ENCODE peak calls at places on chromosomes 11 and 22, in six cellular contexts. One of them, this sample, is unnamed.

GRCh38 chr11:134728186-134728585 is 316.1 kb upstream of the B3GAT1 start:
- DNase-seq in AG04450: no peak
- DNase-seq in body of pancreas: no peak
- DNase-seq in tibial nerve: no peak
- DNase-seq in pancreas: no peak
- DNase-seq in heart right ventricle: no peak
- DNase-seq in this sample: no peak

GRCh38 chr11:44950625-44951472 is at the start of gene TP53I11:
- DNase-seq in pancreas: peak
- DNase-seq in AG04450: no peak
- DNase-seq in heart right ventricle: peak
- DNase-seq in tibial nerve: peak
- DNase-seq in body of pancreas: peak
- DNase-seq in this sample: no peak

GRCh38 chr11:134514354-134514951 is 102.4 kb upstream of the B3GAT1 start:
- DNase-seq in AG04450: no peak
- DNase-seq in body of pancreas: peak
- DNase-seq in heart right ventricle: no peak
- DNase-seq in pancreas: no peak
- DNase-seq in tibial nerve: no peak
- DNase-seq in this sample: no peak

GRCh38 chr11:114083256-114084252 is 24.0 kb downstream of the ZBTB16 start:
- DNase-seq in body of pancreas: peak
- DNase-seq in AG04450: no peak
- DNase-seq in pancreas: no peak
- DNase-seq in tibial nerve: no peak
- DNase-seq in heart right ventricle: no peak
- DNase-seq in this sample: no peak

GRCh38 chr11:33109242-33109641 is 52.0 kb downstream of the CSTF3 start:
- DNase-seq in pancreas: no peak
- DNase-seq in body of pancreas: no peak
- DNase-seq in AG04450: no peak
- DNase-seq in heart right ventricle: no peak
- DNase-seq in tibial nerve: no peak
- DNase-seq in this sample: no peak

GRCh38 chr11:59668188-59668949 is 468 bp downstream of the PATL1 start:
- DNase-seq in AG04450: no peak
- DNase-seq in tibial nerve: peak
- DNase-seq in pancreas: peak
- DNase-seq in body of pancreas: peak
- DNase-seq in heart right ventricle: peak
- DNase-seq in this sample: no peak

GRCh38 chr11:63490551-63491239 is at the start of gene PLAAT5:
- DNase-seq in tibial nerve: no peak
- DNase-seq in heart right ventricle: no peak
- DNase-seq in body of pancreas: peak
- DNase-seq in AG04450: no peak
- DNase-seq in pancreas: no peak
- DNase-seq in this sample: peak

GRCh38 chr11:108857382-108857781 is 192.5 kb downstream of the DDX10 start:
- DNase-seq in body of pancreas: peak
- DNase-seq in pancreas: no peak
- DNase-seq in AG04450: no peak
- DNase-seq in tibial nerve: no peak
- DNase-seq in heart right ventricle: peak
- DNase-seq in this sample: no peak

GRCh38 chr11:112277937-112278336 is 17.3 kb upstream of the PLET1 start:
- DNase-seq in heart right ventricle: no peak
- DNase-seq in body of pancreas: no peak
- DNase-seq in tibial nerve: no peak
- DNase-seq in pancreas: no peak
- DNase-seq in AG04450: no peak
- DNase-seq in this sample: no peak

GRCh38 chr22:46139895-46140350 is 10.4 kb upstream of the PPARA start:
- DNase-seq in tibial nerve: no peak
- DNase-seq in pancreas: peak
- DNase-seq in AG04450: no peak
- DNase-seq in heart right ventricle: no peak
- DNase-seq in body of pancreas: peak
- DNase-seq in this sample: no peak

GRCh38 chr22:38755155-38755910 is 465 bp downstream of the SUN2 start:
- DNase-seq in AG04450: no peak
- DNase-seq in heart right ventricle: peak
- DNase-seq in body of pancreas: peak
- DNase-seq in tibial nerve: peak
- DNase-seq in pancreas: peak
- DNase-seq in this sample: peak

GRCh38 chr11:71294846-71295600 is 42.6 kb upstream of the SHANK2 start:
- DNase-seq in pancreas: no peak
- DNase-seq in heart right ventricle: no peak
- DNase-seq in body of pancreas: no peak
- DNase-seq in AG04450: no peak
- DNase-seq in tibial nerve: no peak
- DNase-seq in this sample: no peak

GRCh38 chr11:27902981-27903624 is 202.8 kb upstream of the BDNF start:
- DNase-seq in body of pancreas: no peak
- DNase-seq in AG04450: no peak
- DNase-seq in pancreas: no peak
- DNase-seq in tibial nerve: no peak
- DNase-seq in heart right ventricle: no peak
- DNase-seq in this sample: no peak

GRCh38 chr11:104623518-104623917 is 274.7 kb downstream of the CASP12 start:
- DNase-seq in tibial nerve: no peak
- DNase-seq in pancreas: no peak
- DNase-seq in AG04450: no peak
- DNase-seq in heart right ventricle: no peak
- DNase-seq in body of pancreas: no peak
- DNase-seq in this sample: no peak

GRCh38 chr22:48901324-48901723 is 926.3 kb downstream of the BRD1 start:
- DNase-seq in pancreas: no peak
- DNase-seq in heart right ventricle: no peak
- DNase-seq in AG04450: no peak
- DNase-seq in body of pancreas: no peak
- DNase-seq in tibial nerve: no peak
- DNase-seq in this sample: no peak

GRCh38 chr11:123250811-123251655 is 56.0 kb upstream of the CLMP start:
- DNase-seq in AG04450: no peak
- DNase-seq in body of pancreas: no peak
- DNase-seq in pancreas: no peak
- DNase-seq in heart right ventricle: no peak
- DNase-seq in tibial nerve: no peak
- DNase-seq in this sample: no peak

GRCh38 chr22:46293591-46294260 is 2.9 kb upstream of the GTSE1 start:
- DNase-seq in heart right ventricle: no peak
- DNase-seq in tibial nerve: peak
- DNase-seq in AG04450: no peak
- DNase-seq in body of pancreas: peak
- DNase-seq in pancreas: no peak
- DNase-seq in this sample: no peak

GRCh38 chr11:126011220-126011619 is 51.4 kb downstream of the CDON start:
- DNase-seq in heart right ventricle: no peak
- DNase-seq in body of pancreas: no peak
- DNase-seq in tibial nerve: no peak
- DNase-seq in AG04450: no peak
- DNase-seq in pancreas: no peak
- DNase-seq in this sample: no peak

GRCh38 chr22:30943368-30943767 is 25.2 kb downstream of the MORC2 start:
- DNase-seq in tibial nerve: no peak
- DNase-seq in AG04450: no peak
- DNase-seq in heart right ventricle: no peak
- DNase-seq in pancreas: no peak
- DNase-seq in body of pancreas: no peak
- DNase-seq in this sample: no peak

GRCh38 chr11:126464796-126465195 is 109.3 kb downstream of the ST3GAL4 start:
- DNase-seq in AG04450: no peak
- DNase-seq in heart right ventricle: no peak
- DNase-seq in pancreas: no peak
- DNase-seq in tibial nerve: no peak
- DNase-seq in body of pancreas: no peak
- DNase-seq in this sample: no peak

GRCh38 chr11:95531116-95531515 is 258.5 kb downstream of the FAM76B start:
- DNase-seq in tibial nerve: no peak
- DNase-seq in heart right ventricle: no peak
- DNase-seq in AG04450: no peak
- DNase-seq in body of pancreas: no peak
- DNase-seq in pancreas: no peak
- DNase-seq in this sample: no peak

GRCh38 chr11:76661835-76662434 is 8.6 kb downstream of the LRRC32 start:
- DNase-seq in tibial nerve: no peak
- DNase-seq in body of pancreas: no peak
- DNase-seq in heart right ventricle: no peak
- DNase-seq in AG04450: no peak
- DNase-seq in pancreas: no peak
- DNase-seq in this sample: no peak

GRCh38 chr11:116482716-116483115 is 290.1 kb downstream of the BUD13 start:
- DNase-seq in pancreas: no peak
- DNase-seq in tibial nerve: no peak
- DNase-seq in heart right ventricle: no peak
- DNase-seq in AG04450: no peak
- DNase-seq in body of pancreas: no peak
- DNase-seq in this sample: no peak

GRCh38 chr11:27672836-27673464 is 27.3 kb downstream of the BDNF start:
- DNase-seq in tibial nerve: no peak
- DNase-seq in AG04450: no peak
- DNase-seq in body of pancreas: no peak
- DNase-seq in pancreas: no peak
- DNase-seq in heart right ventricle: no peak
- DNase-seq in this sample: no peak

GRCh38 chr22:41062146-41062545 is 30.2 kb upstream of the EP300 start:
- DNase-seq in pancreas: no peak
- DNase-seq in body of pancreas: no peak
- DNase-seq in tibial nerve: no peak
- DNase-seq in AG04450: no peak
- DNase-seq in heart right ventricle: no peak
- DNase-seq in this sample: no peak

GRCh38 chr11:85685820-85686459 is at the start of gene CCDC89:
- DNase-seq in body of pancreas: peak
- DNase-seq in pancreas: no peak
- DNase-seq in tibial nerve: peak
- DNase-seq in heart right ventricle: peak
- DNase-seq in AG04450: peak
- DNase-seq in this sample: peak

GRCh38 chr11:27217948-27218410 is 145.0 kb downstream of the CCDC34 start:
- DNase-seq in heart right ventricle: no peak
- DNase-seq in AG04450: no peak
- DNase-seq in body of pancreas: peak
- DNase-seq in pancreas: no peak
- DNase-seq in tibial nerve: no peak
- DNase-seq in this sample: no peak

GRCh38 chr11:36231300-36231699 is 57.9 kb downstream of the COMMD9 start:
- DNase-seq in body of pancreas: no peak
- DNase-seq in AG04450: no peak
- DNase-seq in tibial nerve: no peak
- DNase-seq in heart right ventricle: no peak
- DNase-seq in pancreas: no peak
- DNase-seq in this sample: no peak

GRCh38 chr11:1568451-1568911 is 3.6 kb downstream of the DUSP8 start:
- DNase-seq in AG04450: no peak
- DNase-seq in pancreas: peak
- DNase-seq in body of pancreas: peak
- DNase-seq in tibial nerve: no peak
- DNase-seq in heart right ventricle: no peak
- DNase-seq in this sample: no peak

GRCh38 chr11:41245704-41246398 is 213.6 kb downstream of the LRRC4C start:
- DNase-seq in tibial nerve: no peak
- DNase-seq in heart right ventricle: no peak
- DNase-seq in body of pancreas: no peak
- DNase-seq in AG04450: no peak
- DNase-seq in pancreas: no peak
- DNase-seq in this sample: no peak

GRCh38 chr11:114563077-114563476 is 3.4 kb upstream of the NXPE1 start:
- DNase-seq in heart right ventricle: no peak
- DNase-seq in tibial nerve: no peak
- DNase-seq in AG04450: no peak
- DNase-seq in pancreas: no peak
- DNase-seq in body of pancreas: no peak
- DNase-seq in this sample: no peak

DNA sequence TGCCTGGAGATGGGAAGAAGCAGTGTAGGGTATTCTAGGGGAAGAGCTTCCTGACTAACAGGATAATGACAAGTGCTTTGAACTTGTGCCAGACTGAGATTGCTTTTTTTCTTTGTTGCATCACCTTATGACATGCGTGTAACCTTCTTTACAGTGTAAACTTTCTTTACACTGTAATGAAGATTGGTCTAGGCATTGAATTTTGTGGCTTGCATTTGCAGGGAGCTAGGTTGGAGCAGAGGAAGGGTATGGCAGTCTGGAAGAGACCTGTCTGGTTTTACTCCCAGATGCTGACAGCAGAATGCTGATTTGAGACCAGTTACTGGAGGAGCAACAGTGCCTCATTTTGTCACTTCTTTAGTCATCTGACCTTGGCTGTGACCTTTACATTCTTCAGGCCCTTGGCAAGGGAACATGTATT is 5.6 kb downstream of the DDB2 start:
- DNase-seq in body of pancreas: no peak
- DNase-seq in tibial nerve: no peak
- DNase-seq in pancreas: no peak
- DNase-seq in AG04450: no peak
- DNase-seq in heart right ventricle: no peak
- DNase-seq in this sample: no peak
- H3K27ac ChIP-seq in body of pancreas: no peak
- H3K27ac ChIP-seq in tibial nerve: peak
- H3K27ac ChIP-seq in pancreas: no peak
- H3K27ac ChIP-seq in AG04450: peak
- H3K27ac ChIP-seq in heart right ventricle: peak
- H3K27ac ChIP-seq in this sample: no peak

GRCh38 chr11:30479899-30480298 is 106.3 kb downstream of the MPPED2 start:
- DNase-seq in heart right ventricle: no peak
- DNase-seq in AG04450: no peak
- DNase-seq in pancreas: no peak
- DNase-seq in tibial nerve: no peak
- DNase-seq in body of pancreas: no peak
- DNase-seq in this sample: no peak
- H3K27ac ChIP-seq in heart right ventricle: peak
- H3K27ac ChIP-seq in AG04450: no peak
- H3K27ac ChIP-seq in pancreas: no peak
- H3K27ac ChIP-seq in tibial nerve: no peak
- H3K27ac ChIP-seq in body of pancreas: no peak
- H3K27ac ChIP-seq in this sample: no peak

DNA sequence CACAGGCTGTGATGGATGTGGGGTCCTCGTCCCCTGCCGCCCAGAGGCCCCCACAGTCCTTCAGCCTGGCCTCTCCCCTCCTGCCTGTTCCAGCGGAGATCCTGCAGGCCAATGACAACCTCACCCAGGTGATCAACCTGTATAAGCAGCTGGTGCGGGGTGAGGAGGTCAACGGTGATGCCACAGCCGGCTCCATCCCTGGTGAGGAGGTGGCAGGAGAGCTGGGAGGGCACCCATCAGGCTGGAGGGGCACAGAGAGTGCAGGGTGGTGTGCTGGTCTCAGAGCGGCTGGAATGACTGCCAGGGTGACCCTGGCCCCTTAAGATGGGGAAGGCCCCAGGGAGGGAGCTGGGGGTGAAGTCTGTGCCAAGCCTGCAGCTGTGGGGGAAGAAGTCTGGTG is 14.6 kb upstream of the SH3BP1 start:
- DNase-seq in body of pancreas: no peak
- DNase-seq in tibial nerve: no peak
- DNase-seq in pancreas: no peak
- DNase-seq in heart right ventricle: no peak
- DNase-seq in AG04450: no peak
- DNase-seq in this sample: no peak
- H3K27ac ChIP-seq in body of pancreas: no peak
- H3K27ac ChIP-seq in tibial nerve: no peak
- H3K27ac ChIP-seq in pancreas: no peak
- H3K27ac ChIP-seq in heart right ventricle: no peak
- H3K27ac ChIP-seq in AG04450: peak
- H3K27ac ChIP-seq in this sample: no peak

GRCh38 chr22:19596680-19597398 is 72.6 kb upstream of the CLDN5 start:
- DNase-seq in body of pancreas: no peak
- DNase-seq in AG04450: no peak
- DNase-seq in pancreas: no peak
- DNase-seq in tibial nerve: no peak
- DNase-seq in heart right ventricle: no peak
- DNase-seq in this sample: no peak
- H3K27ac ChIP-seq in body of pancreas: no peak
- H3K27ac ChIP-seq in AG04450: no peak
- H3K27ac ChIP-seq in pancreas: no peak
- H3K27ac ChIP-seq in tibial nerve: no peak
- H3K27ac ChIP-seq in heart right ventricle: no peak
- H3K27ac ChIP-seq in this sample: no peak

This sample was measured in substantia nigra.